ENCODE peak calls at places on chromosomes 1 and 21, in four cellular contexts. V is HepG2, U is K562, H is GM12878. P is an unnamed sample.

GRCh38 chr1:173451981-173452380 is 25.2 kb upstream of the PRDX6 start:
- DNase-seq in V (no peak), U (no peak), H (no peak), P (no peak)

GRCh38 chr21:42162831-42163510 is 56.0 kb upstream of the ABCG1 start:
- DNase-seq in V (no peak), U (no peak), H (no peak), P (no peak)

GRCh38 chr1:76281306-76281705 is 206.8 kb downstream of the ST6GALNAC3 start:
- DNase-seq in V (no peak), U (no peak), H (no peak), P (no peak)

GRCh38 chr21:46194374-46195334 is 10.4 kb upstream of the SPATC1L start:
- DNase-seq in V (no peak), U (no peak), H (no peak), P (no peak)

GRCh38 chr1:176119549-176119948 is 87.5 kb downstream of the COP1 start:
- DNase-seq in V (peak; percentile 39), U (no peak), H (no peak), P (peak; percentile 15)

GRCh38 chr1:94069649-94070285 is 51.2 kb downstream of the ABCA4 start:
- DNase-seq in V (no peak), U (no peak), H (no peak), P (no peak)

GRCh38 chr1:96651517-96651916 is 70.1 kb upstream of the PTBP2 start:
- DNase-seq in V (peak; percentile 41), U (no peak), H (no peak), P (no peak)

GRCh38 chr1:227951624-227952373 is 4.1 kb upstream of the WNT9A start:
- DNase-seq in V (no peak), U (no peak), H (no peak), P (no peak)

GRCh38 chr1:229114781-229115417 is 156.0 kb upstream of the RAB4A start:
- DNase-seq in V (peak; percentile 18), U (no peak), H (no peak), P (no peak)

GRCh38 chr21:17438642-17439041 is 74.2 kb upstream of the CXADR start:
- DNase-seq in V (peak; percentile 87), U (no peak), H (no peak), P (no peak)

GRCh38 chr1:220124542-220124941 is 30.6 kb downstream of the IARS2 start:
- DNase-seq in V (no peak), U (no peak), H (no peak), P (no peak)

GRCh38 chr1:45326627-45327591 is at the start of gene HPDL:
- DNase-seq in V (no peak), U (peak; percentile 41), H (no peak), P (no peak)

GRCh38 chr21:45593162-45594022 is 50.1 kb upstream of the PCBP3 start:
- DNase-seq in V (peak; percentile 6), U (no peak), H (peak; percentile 51), P (no peak)

GRCh38 chr21:46029201-46029924 is 47.8 kb downstream of the COL6A1 start:
- DNase-seq in V (no peak), U (no peak), H (no peak), P (no peak)

GRCh38 chr1:107739183-107739582 is 225.8 kb downstream of the VAV3 start:
- DNase-seq in V (no peak), U (no peak), H (no peak), P (no peak)

GRCh38 chr1:35708179-35708891 is 10.3 kb downstream of the C1orf216 start:
- DNase-seq in V (no peak), U (no peak), H (no peak), P (no peak)

GRCh38 chr1:206674745-206675175 is 9.9 kb upstream of the MAPKAPK2 start:
- DNase-seq in V (no peak), U (peak; percentile 62), H (no peak), P (no peak)

GRCh38 chr1:153616144-153616884 is at the start of gene S100A14:
- DNase-seq in V (no peak), U (peak; percentile 61), H (no peak), P (no peak)

GRCh38 chr1:69246721-69247120 is 321.0 kb upstream of the LRRC7 start:
- DNase-seq in V (no peak), U (no peak), H (no peak), P (no peak)

GRCh38 chr1:27296773-27297214 is 25.2 kb upstream of the TMEM222 start:
- DNase-seq in V (peak; percentile 31), U (peak; percentile 76), H (no peak), P (peak; percentile 71)

GRCh38 chr1:109258481-109259466 is 9.4 kb downstream of the CELSR2 start:
- DNase-seq in V (no peak), U (no peak), H (no peak), P (no peak)

GRCh38 chr1:19864304-19865160 is 17.7 kb upstream of the OTUD3 start:
- DNase-seq in V (no peak), U (no peak), H (no peak), P (no peak)

GRCh38 chr1:223683586-223684487 is 18.3 kb upstream of the CAPN8 start:
- DNase-seq in V (no peak), U (peak; percentile 45), H (no peak), P (peak; percentile 83)

GRCh38 chr1:230979389-230979716 is 459 bp downstream of the ARV1 start:
- DNase-seq in V (no peak), U (no peak), H (no peak), P (no peak)

DNA sequence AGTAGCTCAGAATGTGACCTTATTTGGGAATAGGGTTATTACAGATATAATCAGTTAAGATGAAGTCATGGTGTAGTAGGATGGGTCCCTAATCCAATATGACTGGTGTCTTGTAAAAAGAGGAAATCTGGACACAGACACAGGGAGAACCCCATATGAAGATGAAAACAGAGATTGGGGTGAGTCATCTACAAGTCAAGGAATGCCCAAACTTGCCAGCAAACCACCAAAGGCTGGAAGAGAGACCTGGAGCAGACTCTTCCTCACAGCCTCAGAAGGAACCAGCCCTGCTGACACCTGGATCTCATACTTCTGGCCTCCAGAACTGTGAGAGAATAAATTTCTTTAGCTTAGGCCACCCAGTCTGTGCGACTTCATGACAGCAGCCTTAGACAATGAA is 29.9 kb downstream of the KRTAP19-8 start:
- DNase-seq in V (no peak), U (no peak), H (no peak), P (no peak)
- TF ChIP-seq FOXK2 in V (no peak), U (no peak), H (no peak), P (no peak)

DNA sequence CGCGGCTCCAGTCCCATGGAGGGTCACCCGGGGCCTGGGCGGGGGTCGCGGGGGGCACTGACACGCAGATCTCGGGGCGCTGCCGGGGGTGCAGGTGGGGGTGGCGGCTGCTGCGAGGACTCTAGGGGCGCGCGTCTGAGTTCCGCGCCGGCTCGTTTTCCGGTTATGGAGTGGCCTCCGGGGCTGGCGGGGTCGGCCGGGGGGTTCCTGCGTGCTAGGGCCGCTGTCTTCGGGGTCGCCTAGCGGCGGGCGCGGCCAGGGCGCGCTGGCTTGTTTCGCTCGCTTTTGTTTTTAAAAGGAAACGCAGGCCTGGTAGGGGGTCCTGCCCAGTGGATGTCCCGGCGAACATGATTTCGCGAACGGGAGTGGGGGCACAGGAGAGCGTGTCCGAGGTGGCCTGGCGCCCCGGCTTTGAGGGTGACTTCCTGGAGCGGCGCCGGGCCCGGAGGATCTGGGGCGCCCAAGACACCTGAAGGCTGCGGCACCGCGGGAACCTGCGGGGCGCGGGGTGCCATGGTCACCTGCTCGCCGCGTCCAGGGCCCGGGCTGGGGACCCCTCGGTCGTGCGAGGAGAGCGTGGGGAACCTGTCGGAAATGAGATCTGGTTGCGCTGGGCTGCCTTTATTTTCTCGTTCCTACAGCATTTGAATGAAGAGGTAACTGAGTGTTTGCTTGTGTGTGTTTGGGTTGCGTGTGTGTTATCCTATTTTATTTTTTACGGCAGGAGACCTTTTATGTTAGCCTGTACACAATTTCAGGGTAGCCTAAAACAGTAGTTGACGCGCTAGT is 618 bp downstream of the ETS2 start:
- DNase-seq in V (no peak), U (no peak), H (no peak), P (no peak)
- TF ChIP-seq SP1 in V (no peak), U (no peak), H (no peak), P (no peak)

DNA sequence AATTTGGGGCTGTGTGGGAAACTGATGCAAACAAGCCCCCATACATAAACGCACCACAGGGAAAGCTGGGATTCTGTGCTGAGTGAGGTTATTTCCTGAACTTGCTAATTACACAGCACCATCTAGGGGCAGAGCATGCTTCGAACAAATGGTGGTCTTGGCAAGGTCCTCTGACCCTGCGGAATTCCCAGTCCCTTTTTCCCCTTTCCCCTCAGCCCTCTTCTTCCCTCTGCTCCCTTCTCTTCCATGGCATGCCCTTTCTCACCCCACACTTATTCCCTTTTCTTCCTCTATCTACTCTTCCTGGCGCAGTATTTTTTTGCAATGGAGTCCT is 134.5 kb upstream of the VANGL1 start:
- DNase-seq in V (peak; percentile 27), U (no peak), H (no peak), P (peak; percentile 72)
- TF ChIP-seq FOXK2 in V (no peak), U (no peak), H (no peak), P (no peak)

GRCh38 chr1:85199667-85200366 is 999 bp downstream of the SYDE2 start:
- DNase-seq in V (no peak), U (no peak), H (no peak), P (no peak)
- TF ChIP-seq SP1 in V (no peak), U (no peak), H (no peak), P (no peak)

GRCh38 chr1:211732276-211732571 is 56.8 kb upstream of the NEK2 start:
- DNase-seq in V (no peak), U (no peak), H (no peak), P (no peak)

GRCh38 chr1:211735208-211736170 is 60.1 kb upstream of the NEK2 start:
- DNase-seq in V (peak; percentile 17), U (peak; percentile 64), H (no peak), P (peak; percentile 66)

GRCh38 chr1:211734359-211734758 is 58.9 kb upstream of the NEK2 start:
- DNase-seq in V (no peak), U (no peak), H (no peak), P (no peak)

GRCh38 chr1:211736351-211736915 is 61.0 kb upstream of the NEK2 start:
- DNase-seq in V (no peak), U (no peak), H (no peak), P (no peak)

DNA sequence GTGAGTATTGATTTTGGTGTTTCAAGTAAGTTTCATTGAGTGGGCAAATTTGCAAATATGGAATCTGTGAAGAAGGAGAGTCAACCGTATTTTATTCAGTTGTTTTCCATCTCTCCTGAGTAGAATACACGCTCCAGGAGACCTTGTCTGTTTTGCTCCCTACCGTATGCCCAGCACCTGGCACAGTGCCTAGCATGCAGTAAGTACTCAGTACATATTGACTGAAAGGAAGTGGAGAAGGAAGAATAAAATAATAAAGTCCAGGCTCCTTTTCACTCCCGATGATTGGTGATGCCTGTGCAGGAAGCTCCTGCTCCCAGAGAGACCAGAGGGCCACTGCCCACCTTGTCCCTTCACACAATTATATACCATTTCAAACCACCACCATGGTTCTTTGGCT is 59.4 kb upstream of the NEK2 start:
- DNase-seq in V (no peak), U (no peak), H (no peak), P (no peak)
- TF ChIP-seq FOXK2 in V (no peak), U (no peak), H (no peak), P (no peak)